ENCODE peak calls at places on chromosomes 5 and 9, in four cellular contexts. One of them, this sample, is unnamed.

GRCh38 chr9:92147030-92147853 is 32.0 kb upstream of the SPTLC1 start:
- DNase-seq in AG09309: peak
- DNase-seq in psoas muscle: no peak
- DNase-seq in upper lobe of right lung: peak
- DNase-seq in this sample: no peak

GRCh38 chr9:13554626-13555025 is 275.1 kb upstream of the MPDZ start:
- DNase-seq in AG09309: no peak
- DNase-seq in psoas muscle: no peak
- DNase-seq in upper lobe of right lung: no peak
- DNase-seq in this sample: no peak

GRCh38 chr9:78680196-78680595 is 383.3 kb downstream of the PSAT1 start:
- DNase-seq in AG09309: no peak
- DNase-seq in psoas muscle: no peak
- DNase-seq in upper lobe of right lung: no peak
- DNase-seq in this sample: no peak

GRCh38 chr5:115179959-115180709 is 10.4 kb upstream of the TRIM36 start:
- DNase-seq in AG09309: no peak
- DNase-seq in psoas muscle: peak
- DNase-seq in upper lobe of right lung: peak
- DNase-seq in this sample: peak

GRCh38 chr5:26553079-26553478 is 485.3 kb downstream of the CDH9 start:
- DNase-seq in AG09309: no peak
- DNase-seq in psoas muscle: no peak
- DNase-seq in upper lobe of right lung: no peak
- DNase-seq in this sample: no peak

GRCh38 chr5:25618821-25619220 is 974.0 kb upstream of the CDH10 start:
- DNase-seq in AG09309: no peak
- DNase-seq in psoas muscle: no peak
- DNase-seq in upper lobe of right lung: no peak
- DNase-seq in this sample: no peak

GRCh38 chr9:71692337-71692736 is 76.0 kb downstream of the CEMIP2 start:
- DNase-seq in AG09309: no peak
- DNase-seq in psoas muscle: no peak
- DNase-seq in upper lobe of right lung: no peak
- DNase-seq in this sample: no peak

GRCh38 chr5:72951850-72952468 is 3.9 kb upstream of the FCHO2 start:
- DNase-seq in AG09309: peak
- DNase-seq in psoas muscle: no peak
- DNase-seq in upper lobe of right lung: no peak
- DNase-seq in this sample: no peak

GRCh38 chr9:93066978-93067603 is 8.6 kb downstream of the SUSD3 start:
- DNase-seq in AG09309: no peak
- DNase-seq in psoas muscle: no peak
- DNase-seq in upper lobe of right lung: no peak
- DNase-seq in this sample: no peak

GRCh38 chr9:125997510-125997823 is 250.3 kb downstream of the PBX3 start:
- DNase-seq in AG09309: no peak
- DNase-seq in psoas muscle: peak
- DNase-seq in upper lobe of right lung: peak
- DNase-seq in this sample: no peak

GRCh38 chr5:1929108-1929991 is 46.6 kb upstream of the IRX4 start:
- DNase-seq in AG09309: no peak
- DNase-seq in psoas muscle: peak
- DNase-seq in upper lobe of right lung: no peak
- DNase-seq in this sample: no peak

GRCh38 chr5:73189816-73190451 is 16.9 kb downstream of the TMEM174 start:
- DNase-seq in AG09309: peak
- DNase-seq in psoas muscle: no peak
- DNase-seq in upper lobe of right lung: no peak
- DNase-seq in this sample: no peak

GRCh38 chr9:106625259-106625789 is 237.6 kb upstream of the ZNF462 start:
- DNase-seq in AG09309: no peak
- DNase-seq in psoas muscle: no peak
- DNase-seq in upper lobe of right lung: no peak
- DNase-seq in this sample: no peak

GRCh38 chr5:52620315-52620714 is 167.4 kb upstream of the ITGA1 start:
- DNase-seq in AG09309: no peak
- DNase-seq in psoas muscle: no peak
- DNase-seq in upper lobe of right lung: no peak
- DNase-seq in this sample: no peak

GRCh38 chr9:5842926-5843325 is 10.0 kb upstream of the ERMP1 start:
- DNase-seq in AG09309: no peak
- DNase-seq in psoas muscle: no peak
- DNase-seq in upper lobe of right lung: no peak
- DNase-seq in this sample: no peak

GRCh38 chr9:2169035-2169434 is 153.9 kb downstream of the SMARCA2 start:
- DNase-seq in AG09309: no peak
- DNase-seq in psoas muscle: no peak
- DNase-seq in upper lobe of right lung: no peak
- DNase-seq in this sample: no peak

GRCh38 chr5:141338538-141339306 is at the start of gene PCDHGA2:
- DNase-seq in AG09309: no peak
- DNase-seq in psoas muscle: no peak
- DNase-seq in upper lobe of right lung: no peak
- DNase-seq in this sample: no peak

GRCh38 chr5:55960779-55961178 is 34.0 kb downstream of the IL6ST start:
- DNase-seq in AG09309: no peak
- DNase-seq in psoas muscle: no peak
- DNase-seq in upper lobe of right lung: peak
- DNase-seq in this sample: no peak

GRCh38 chr9:91781906-91782305 is 168.1 kb downstream of the ROR2 start:
- DNase-seq in AG09309: no peak
- DNase-seq in psoas muscle: no peak
- DNase-seq in upper lobe of right lung: no peak
- DNase-seq in this sample: no peak

GRCh38 chr5:123874600-123875201 is 362.7 kb downstream of the CSNK1G3 start:
- DNase-seq in AG09309: no peak
- DNase-seq in psoas muscle: no peak
- DNase-seq in upper lobe of right lung: no peak
- DNase-seq in this sample: no peak

GRCh38 chr5:77774981-77775772 is 962 bp downstream of the TBCA start:
- DNase-seq in AG09309: peak
- DNase-seq in psoas muscle: no peak
- DNase-seq in upper lobe of right lung: no peak
- DNase-seq in this sample: no peak

GRCh38 chr9:121023064-121023463 is 27.0 kb downstream of the C5 start:
- DNase-seq in AG09309: no peak
- DNase-seq in psoas muscle: no peak
- DNase-seq in upper lobe of right lung: no peak
- DNase-seq in this sample: no peak

GRCh38 chr5:892390-893136 is at the start of the genes BRD9 and TRIP13:
- DNase-seq in AG09309: no peak
- DNase-seq in psoas muscle: peak
- DNase-seq in upper lobe of right lung: peak
- DNase-seq in this sample: peak

GRCh38 chr9:70411930-70412677 is 2.4 kb downstream of the KLF9 start:
- DNase-seq in AG09309: no peak
- DNase-seq in psoas muscle: peak
- DNase-seq in upper lobe of right lung: peak
- DNase-seq in this sample: peak

GRCh38 chr5:57407391-57407790 is 75.2 kb downstream of the ACTBL2 start:
- DNase-seq in AG09309: no peak
- DNase-seq in psoas muscle: no peak
- DNase-seq in upper lobe of right lung: no peak
- DNase-seq in this sample: no peak

GRCh38 chr5:147485046-147485445 is 24.8 kb downstream of the DPYSL3 start:
- DNase-seq in AG09309: peak
- DNase-seq in psoas muscle: no peak
- DNase-seq in upper lobe of right lung: no peak
- DNase-seq in this sample: no peak

GRCh38 chr5:156920861-156921431 is 42.1 kb downstream of the TIMD4 start:
- DNase-seq in AG09309: no peak
- DNase-seq in psoas muscle: no peak
- DNase-seq in upper lobe of right lung: no peak
- DNase-seq in this sample: no peak

GRCh38 chr5:159819671-159820411 is 96.4 kb upstream of the ADRA1B start:
- DNase-seq in AG09309: no peak
- DNase-seq in psoas muscle: peak
- DNase-seq in upper lobe of right lung: peak
- DNase-seq in this sample: no peak

GRCh38 chr9:4375424-4376195 is 75.7 kb upstream of the GLIS3 start:
- DNase-seq in AG09309: peak
- DNase-seq in psoas muscle: no peak
- DNase-seq in upper lobe of right lung: no peak
- DNase-seq in this sample: no peak
- TF ChIP-seq CTCF in AG09309: peak
- TF ChIP-seq CTCF in psoas muscle: peak
- TF ChIP-seq CTCF in upper lobe of right lung: peak
- TF ChIP-seq CTCF in this sample: no peak

GRCh38 chr5:175700991-175701390 is 43.1 kb downstream of the HRH2 start:
- DNase-seq in AG09309: no peak
- DNase-seq in psoas muscle: no peak
- DNase-seq in upper lobe of right lung: peak
- DNase-seq in this sample: no peak
- TF ChIP-seq CTCF in AG09309: peak
- TF ChIP-seq CTCF in psoas muscle: peak
- TF ChIP-seq CTCF in upper lobe of right lung: peak
- TF ChIP-seq CTCF in this sample: no peak

GRCh38 chr5:150196986-150197385 is 7.1 kb downstream of the SLC6A7 start:
- DNase-seq in AG09309: no peak
- DNase-seq in psoas muscle: no peak
- DNase-seq in upper lobe of right lung: no peak
- DNase-seq in this sample: no peak
- TF ChIP-seq CTCF in AG09309: no peak
- TF ChIP-seq CTCF in psoas muscle: no peak
- TF ChIP-seq CTCF in upper lobe of right lung: no peak
- TF ChIP-seq CTCF in this sample: no peak

GRCh38 chr9:134839441-134840125 is 41.0 kb upstream of the FCN2 start:
- DNase-seq in AG09309: no peak
- DNase-seq in psoas muscle: no peak
- DNase-seq in upper lobe of right lung: no peak
- DNase-seq in this sample: no peak
- TF ChIP-seq CTCF in AG09309: peak
- TF ChIP-seq CTCF in psoas muscle: no peak
- TF ChIP-seq CTCF in upper lobe of right lung: no peak
- TF ChIP-seq CTCF in this sample: no peak

DNA sequence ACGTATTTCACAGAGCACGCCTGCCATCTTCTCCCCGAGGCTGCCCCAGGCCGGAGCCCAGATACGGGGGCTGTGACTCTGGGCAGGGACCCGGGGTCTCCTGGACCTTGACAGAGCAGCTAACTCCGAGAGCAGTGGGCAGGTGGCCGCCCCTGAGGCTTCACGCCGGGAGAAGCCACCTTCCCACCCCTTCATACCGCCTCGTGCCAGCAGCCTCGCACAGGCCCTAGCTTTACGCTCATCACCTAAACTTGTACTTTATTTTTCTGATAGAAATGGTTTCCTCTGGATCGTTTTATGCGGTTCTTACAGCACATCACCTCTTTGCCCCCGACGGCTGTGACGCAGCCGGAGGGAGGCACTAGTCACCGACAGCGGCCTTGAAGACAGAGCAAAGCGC is 9.6 kb downstream of the QRFP start:
- DNase-seq in AG09309: no peak
- DNase-seq in psoas muscle: no peak
- DNase-seq in upper lobe of right lung: no peak
- DNase-seq in this sample: no peak
- TF ChIP-seq CTCF in AG09309: no peak
- TF ChIP-seq CTCF in psoas muscle: no peak
- TF ChIP-seq CTCF in upper lobe of right lung: no peak
- TF ChIP-seq CTCF in this sample: no peak

DNA sequence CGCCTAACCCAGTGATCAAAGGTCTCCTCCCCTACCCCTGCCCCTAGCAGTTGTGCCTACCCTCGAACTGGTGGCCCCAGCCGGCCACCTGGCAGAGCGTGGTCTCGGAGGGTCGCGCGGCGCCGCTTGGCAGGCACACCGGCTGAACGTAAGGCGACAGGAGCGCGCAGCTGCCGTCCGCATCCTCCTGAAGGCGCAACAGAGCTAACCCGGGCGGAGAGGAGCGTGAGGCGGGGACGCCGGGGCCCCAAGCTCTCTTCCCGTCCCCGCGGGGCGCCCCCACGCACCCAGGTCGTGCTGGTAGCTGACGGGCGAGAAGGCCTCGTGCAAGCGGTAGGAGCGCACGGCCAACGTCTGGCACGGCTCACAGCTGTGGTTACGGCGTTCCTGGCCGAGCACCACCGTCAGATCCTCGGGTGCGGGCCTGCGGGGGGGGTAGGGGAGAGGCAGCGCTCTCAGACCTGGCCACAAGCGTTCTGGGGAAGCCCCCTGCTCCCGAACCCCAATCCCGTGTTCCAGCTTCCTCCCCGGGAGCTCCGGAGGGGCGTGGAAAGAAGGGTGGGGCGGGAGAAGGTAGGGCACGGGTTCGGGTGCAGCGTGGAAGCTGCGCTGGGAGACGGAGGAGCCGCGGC is 2.8 kb upstream of the PFN3 start:
- DNase-seq in AG09309: no peak
- DNase-seq in psoas muscle: peak
- DNase-seq in upper lobe of right lung: no peak
- DNase-seq in this sample: peak
- TF ChIP-seq CTCF in AG09309: no peak
- TF ChIP-seq CTCF in psoas muscle: no peak
- TF ChIP-seq CTCF in upper lobe of right lung: no peak
- TF ChIP-seq CTCF in this sample: no peak

GRCh38 chr9:109906766-109907382 is 126.9 kb downstream of the PALM2AKAP2 start:
- DNase-seq in AG09309: no peak
- DNase-seq in psoas muscle: no peak
- DNase-seq in upper lobe of right lung: no peak
- DNase-seq in this sample: no peak
- TF ChIP-seq CTCF in AG09309: no peak
- TF ChIP-seq CTCF in psoas muscle: no peak
- TF ChIP-seq CTCF in upper lobe of right lung: no peak
- TF ChIP-seq CTCF in this sample: no peak

GRCh38 chr5:16675747-16676255 is 59.0 kb upstream of the RETREG1 start:
- DNase-seq in AG09309: no peak
- DNase-seq in psoas muscle: no peak
- DNase-seq in upper lobe of right lung: no peak
- DNase-seq in this sample: no peak

GRCh38 chr5:16679198-16679597 is 62.4 kb upstream of the RETREG1 start:
- DNase-seq in AG09309: no peak
- DNase-seq in psoas muscle: no peak
- DNase-seq in upper lobe of right lung: no peak
- DNase-seq in this sample: no peak

GRCh38 chr5:16674750-16675149 is 58.0 kb upstream of the RETREG1 start:
- DNase-seq in AG09309: no peak
- DNase-seq in psoas muscle: no peak
- DNase-seq in upper lobe of right lung: no peak
- DNase-seq in this sample: no peak

GRCh38 chr5:16681761-16682335 is 65.1 kb upstream of the RETREG1 start:
- DNase-seq in AG09309: no peak
- DNase-seq in psoas muscle: no peak
- DNase-seq in upper lobe of right lung: no peak
- DNase-seq in this sample: no peak

GRCh38 chr5:16679863-16680262 is 63.1 kb upstream of the RETREG1 start:
- DNase-seq in AG09309: no peak
- DNase-seq in psoas muscle: no peak
- DNase-seq in upper lobe of right lung: no peak
- DNase-seq in this sample: no peak
- TF ChIP-seq CTCF in AG09309: peak
- TF ChIP-seq CTCF in psoas muscle: no peak
- TF ChIP-seq CTCF in upper lobe of right lung: no peak
- TF ChIP-seq CTCF in this sample: no peak

GRCh38 chr9:7259544-7260241 is 501.9 kb downstream of the KDM4C start:
- DNase-seq in AG09309: no peak
- DNase-seq in psoas muscle: no peak
- DNase-seq in upper lobe of right lung: no peak
- DNase-seq in this sample: no peak
- TF ChIP-seq CTCF in AG09309: no peak
- TF ChIP-seq CTCF in psoas muscle: no peak
- TF ChIP-seq CTCF in upper lobe of right lung: no peak
- TF ChIP-seq CTCF in this sample: no peak